ENCODE peak calls at places on chromosome 5, in nine cellular contexts. C is brain microvascular endothelial cell; G is retina; W is AG09309; Z is astrocyte of the spinal cord; R is GM12865; Q is C1 segment of cervical spinal cord; N is effector memory CD4-positive, alpha-beta T cell; I is lower leg skin. O is an unnamed sample.

GRCh38 chr5:67085616-67086015 is 111.0 kb downstream of the CD180 start:
- DNase-seq in Z (no peak), N (no peak), G (no peak), Q (no peak), C (no peak), R (no peak), I (no peak), W (no peak), O (no peak)

GRCh38 chr5:178319541-178320041 is 87.0 kb upstream of the PHYKPL start:
- DNase-seq in I (no peak), Z (no peak), R (no peak), G (no peak), W (no peak), C (no peak), N (no peak), Q (no peak), O (no peak)

GRCh38 chr5:32709789-32710334 is 1.3 kb upstream of the NPR3 start:
- DNase-seq in G (peak), Q (peak), Z (peak), N (no peak), C (peak), W (peak), I (no peak), R (peak), O (peak)

GRCh38 chr5:132295505-132296411 is 1.6 kb downstream of the SLC22A4 start:
- DNase-seq in G (no peak), Z (no peak), I (no peak), C (no peak), N (no peak), R (no peak), W (no peak), Q (no peak), O (no peak)

GRCh38 chr5:151020304-151021031 is at the start of gene GPX3:
- DNase-seq in Q (peak), I (peak), R (no peak), C (no peak), N (no peak), Z (peak), G (peak), W (no peak), O (peak)

GRCh38 chr5:172052454-172053236 is 46.2 kb upstream of the FBXW11 start:
- DNase-seq in N (no peak), G (no peak), Q (no peak), Z (peak), C (peak), W (peak), I (no peak), R (no peak), O (peak)

GRCh38 chr5:56190500-56190899 is 42.6 kb downstream of the ANKRD55 start:
- DNase-seq in G (no peak), N (no peak), Z (peak), Q (no peak), I (peak), W (peak), R (no peak), C (peak), O (peak)

GRCh38 chr5:177412603-177413233 is 3.4 kb upstream of the F12 start:
- DNase-seq in G (no peak), Z (no peak), R (peak), Q (no peak), I (no peak), N (no peak), W (no peak), C (no peak), O (no peak)

GRCh38 chr5:139105621-139106071 is 92.5 kb downstream of the SIL1 start:
- DNase-seq in W (no peak), Z (no peak), I (no peak), Q (peak), C (no peak), R (no peak), N (no peak), G (peak), O (peak)

GRCh38 chr5:75009559-75010230 is 42.7 kb downstream of the GCNT4 start:
- DNase-seq in Q (no peak), G (no peak), R (no peak), W (no peak), Z (no peak), I (no peak), C (no peak), N (no peak), O (no peak)

O was measured in astrocyte of the hippocampus.